ENCODE peak calls at places on chromosomes 1 and 21, in seven cellular contexts. One of them, this sample, is unnamed.

GRCh38 chr1:22900451-22900850 is 72.2 kb downstream of the LACTBL1 start:
- DNase-seq in neuronal stem cell: no peak
- DNase-seq in mesendoderm: no peak
- DNase-seq in trophoblast cell: no peak
- DNase-seq in H9: no peak
- DNase-seq in H1: no peak
- DNase-seq in IMR-90: no peak
- DNase-seq in this sample: no peak

GRCh38 chr1:118821801-118822200 is 166.3 kb downstream of the TBX15 start:
- DNase-seq in neuronal stem cell: no peak
- DNase-seq in mesendoderm: no peak
- DNase-seq in trophoblast cell: no peak
- DNase-seq in H9: no peak
- DNase-seq in H1: no peak
- DNase-seq in IMR-90: no peak
- DNase-seq in this sample: no peak

GRCh38 chr1:235952950-235953615 is 86.4 kb upstream of the LYST start:
- DNase-seq in neuronal stem cell: no peak
- DNase-seq in mesendoderm: no peak
- DNase-seq in trophoblast cell: no peak
- DNase-seq in H9: no peak
- DNase-seq in H1: no peak
- DNase-seq in IMR-90: no peak
- DNase-seq in this sample: peak; percentile 8

GRCh38 chr21:29827236-29827635 is 112.6 kb downstream of the GRIK1 start:
- DNase-seq in neuronal stem cell: no peak
- DNase-seq in mesendoderm: no peak
- DNase-seq in trophoblast cell: no peak
- DNase-seq in H9: no peak
- DNase-seq in H1: no peak
- DNase-seq in IMR-90: no peak
- DNase-seq in this sample: no peak

GRCh38 chr1:233326995-233327937 is at the start of gene MAP3K21:
- DNase-seq in neuronal stem cell: peak; percentile 59
- DNase-seq in mesendoderm: peak; percentile 97
- DNase-seq in trophoblast cell: peak; percentile 58
- DNase-seq in H9: peak; percentile 99
- DNase-seq in H1: peak; percentile 94
- DNase-seq in IMR-90: no peak
- DNase-seq in this sample: peak; percentile 13

GRCh38 chr1:176450526-176450925 is 12.4 kb upstream of the PAPPA2 start:
- DNase-seq in neuronal stem cell: no peak
- DNase-seq in mesendoderm: no peak
- DNase-seq in trophoblast cell: peak; percentile 96
- DNase-seq in H9: no peak
- DNase-seq in H1: no peak
- DNase-seq in IMR-90: no peak
- DNase-seq in this sample: peak; percentile 37

GRCh38 chr21:42218836-42219605 is at the start of gene ABCG1:
- DNase-seq in neuronal stem cell: peak; percentile 53
- DNase-seq in mesendoderm: peak; percentile 46
- DNase-seq in trophoblast cell: peak; percentile 74
- DNase-seq in H9: peak; percentile 68
- DNase-seq in H1: peak; percentile 84
- DNase-seq in IMR-90: peak; percentile 13
- DNase-seq in this sample: no peak

GRCh38 chr21:41815652-41816582 is 49.1 kb upstream of the RIPK4 start:
- DNase-seq in neuronal stem cell: no peak
- DNase-seq in mesendoderm: no peak
- DNase-seq in trophoblast cell: no peak
- DNase-seq in H9: no peak
- DNase-seq in H1: no peak
- DNase-seq in IMR-90: no peak
- DNase-seq in this sample: no peak

DNA sequence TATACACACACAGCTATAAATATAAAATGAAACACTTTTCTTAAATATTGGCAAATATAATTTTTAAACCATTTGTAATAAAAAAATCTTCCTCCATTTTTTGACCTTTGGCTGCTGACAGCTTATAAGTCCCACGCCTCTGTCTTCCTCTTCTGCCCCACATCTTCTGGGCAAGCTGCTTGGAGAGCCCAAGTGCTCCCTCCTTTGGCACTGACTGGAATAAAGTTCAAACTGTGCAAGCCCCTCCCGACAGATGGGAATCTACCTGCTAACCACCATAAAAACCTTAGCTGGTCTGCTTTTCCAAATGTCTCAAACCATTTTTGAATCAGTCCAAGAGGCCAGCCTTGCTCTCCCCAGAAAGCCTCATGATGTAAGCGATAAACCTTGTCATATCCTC is 99.7 kb downstream of the SNX7 start:
- DNase-seq in neuronal stem cell: no peak
- DNase-seq in mesendoderm: peak; percentile 65
- DNase-seq in trophoblast cell: no peak
- DNase-seq in H9: peak; percentile 40
- DNase-seq in H1: no peak
- DNase-seq in IMR-90: no peak
- DNase-seq in this sample: no peak
- H4K8ac ChIP-seq in neuronal stem cell: no peak overlapping the region
- H4K8ac ChIP-seq in mesendoderm: no peak overlapping the region
- H4K8ac ChIP-seq in trophoblast cell: no peak overlapping the region
- H4K8ac ChIP-seq in H9: no peak overlapping the region
- H4K8ac ChIP-seq in H1: no peak overlapping the region
- H4K8ac ChIP-seq in IMR-90: no peak overlapping the region
- H4K8ac ChIP-seq in this sample: no peak overlapping the region

GRCh38 chr1:166165661-166166399 is 971 bp downstream of the FAM78B start:
- DNase-seq in neuronal stem cell: peak; percentile 15
- DNase-seq in mesendoderm: peak; percentile 56
- DNase-seq in trophoblast cell: no peak
- DNase-seq in H9: peak; percentile 44
- DNase-seq in H1: peak; percentile 66
- DNase-seq in IMR-90: no peak
- DNase-seq in this sample: peak; percentile 1

GRCh38 chr1:166164995-166165660 is 1.7 kb downstream of the FAM78B start:
- DNase-seq in neuronal stem cell: peak; percentile 71
- DNase-seq in mesendoderm: peak; percentile 84
- DNase-seq in trophoblast cell: peak; percentile 15
- DNase-seq in H9: peak; percentile 78
- DNase-seq in H1: peak; percentile 83
- DNase-seq in IMR-90: peak; percentile 28
- DNase-seq in this sample: peak; percentile 50

GRCh38 chr1:166167395-166167922 is 658 bp upstream of the FAM78B start:
- DNase-seq in neuronal stem cell: no peak
- DNase-seq in mesendoderm: no peak
- DNase-seq in trophoblast cell: no peak
- DNase-seq in H9: no peak
- DNase-seq in H1: no peak
- DNase-seq in IMR-90: no peak
- DNase-seq in this sample: no peak

GRCh38 chr1:166166400-166166699 is 451 bp downstream of the FAM78B start:
- DNase-seq in neuronal stem cell: no peak
- DNase-seq in mesendoderm: no peak
- DNase-seq in trophoblast cell: no peak
- DNase-seq in H9: no peak
- DNase-seq in H1: peak; percentile 62
- DNase-seq in IMR-90: no peak
- DNase-seq in this sample: no peak

GRCh38 chr1:166166701-166167394 is at the start of gene FAM78B:
- DNase-seq in neuronal stem cell: peak; percentile 51
- DNase-seq in mesendoderm: peak; percentile 86
- DNase-seq in trophoblast cell: no peak
- DNase-seq in H9: peak; percentile 81
- DNase-seq in H1: peak; percentile 77
- DNase-seq in IMR-90: peak; percentile 7
- DNase-seq in this sample: peak; percentile 2
- H2BK5ac ChIP-seq in neuronal stem cell: no peak within 1 kb of the TSS
- H2BK5ac ChIP-seq in mesendoderm: no peak within 1 kb of the TSS
- H2BK5ac ChIP-seq in trophoblast cell: no peak within 1 kb of the TSS
- H2BK5ac ChIP-seq in H9: no peak within 1 kb of the TSS
- H2BK5ac ChIP-seq in H1: no peak within 1 kb of the TSS
- H2BK5ac ChIP-seq in IMR-90: no peak within 1 kb of the TSS
- H2BK5ac ChIP-seq in this sample: no peak within 1 kb of the TSS

GRCh38 chr1:46617833-46618232 is 1.2 kb upstream of the MOB3C start:
- DNase-seq in neuronal stem cell: no peak
- DNase-seq in mesendoderm: no peak
- DNase-seq in trophoblast cell: no peak
- DNase-seq in H9: no peak
- DNase-seq in H1: no peak
- DNase-seq in IMR-90: no peak
- DNase-seq in this sample: no peak

GRCh38 chr1:46615735-46616134 is 876 bp downstream of the MOB3C start:
- DNase-seq in neuronal stem cell: no peak
- DNase-seq in mesendoderm: no peak
- DNase-seq in trophoblast cell: no peak
- DNase-seq in H9: no peak
- DNase-seq in H1: no peak
- DNase-seq in IMR-90: no peak
- DNase-seq in this sample: peak; percentile 12

GRCh38 chr1:46616277-46617107 is at the start of gene MOB3C:
- DNase-seq in neuronal stem cell: peak; percentile 33
- DNase-seq in mesendoderm: peak; percentile 43
- DNase-seq in trophoblast cell: peak; percentile 27
- DNase-seq in H9: peak; percentile 66
- DNase-seq in H1: peak; percentile 72
- DNase-seq in IMR-90: peak; percentile 77
- DNase-seq in this sample: peak; percentile 87

GRCh38 chr1:46618746-46619415 is 2.3 kb upstream of the MOB3C start:
- DNase-seq in neuronal stem cell: no peak
- DNase-seq in mesendoderm: no peak
- DNase-seq in trophoblast cell: no peak
- DNase-seq in H9: no peak
- DNase-seq in H1: no peak
- DNase-seq in IMR-90: no peak
- DNase-seq in this sample: no peak

GRCh38 chr1:46617108-46617694 is 590 bp upstream of the MOB3C start:
- DNase-seq in neuronal stem cell: no peak
- DNase-seq in mesendoderm: no peak
- DNase-seq in trophoblast cell: no peak
- DNase-seq in H9: peak; percentile 47
- DNase-seq in H1: no peak
- DNase-seq in IMR-90: no peak
- DNase-seq in this sample: no peak
- H4K8ac ChIP-seq in neuronal stem cell: peak overlapping the region; percentile 4
- H4K8ac ChIP-seq in mesendoderm: no peak overlapping the region
- H4K8ac ChIP-seq in trophoblast cell: peak overlapping the region; percentile 50
- H4K8ac ChIP-seq in H9: no peak overlapping the region
- H4K8ac ChIP-seq in H1: no peak overlapping the region
- H4K8ac ChIP-seq in IMR-90: peak overlapping the region; percentile 85
- H4K8ac ChIP-seq in this sample: peak overlapping the region; percentile 8

GRCh38 chr1:237903961-237904360 is 13.2 kb upstream of the ZP4 start:
- DNase-seq in neuronal stem cell: no peak
- DNase-seq in mesendoderm: no peak
- DNase-seq in trophoblast cell: no peak
- DNase-seq in H9: no peak
- DNase-seq in H1: no peak
- DNase-seq in IMR-90: no peak
- DNase-seq in this sample: no peak

GRCh38 chr1:237895630-237896029 is 4.9 kb upstream of the ZP4 start:
- DNase-seq in neuronal stem cell: no peak
- DNase-seq in mesendoderm: no peak
- DNase-seq in trophoblast cell: no peak
- DNase-seq in H9: no peak
- DNase-seq in H1: no peak
- DNase-seq in IMR-90: no peak
- DNase-seq in this sample: no peak

DNA sequence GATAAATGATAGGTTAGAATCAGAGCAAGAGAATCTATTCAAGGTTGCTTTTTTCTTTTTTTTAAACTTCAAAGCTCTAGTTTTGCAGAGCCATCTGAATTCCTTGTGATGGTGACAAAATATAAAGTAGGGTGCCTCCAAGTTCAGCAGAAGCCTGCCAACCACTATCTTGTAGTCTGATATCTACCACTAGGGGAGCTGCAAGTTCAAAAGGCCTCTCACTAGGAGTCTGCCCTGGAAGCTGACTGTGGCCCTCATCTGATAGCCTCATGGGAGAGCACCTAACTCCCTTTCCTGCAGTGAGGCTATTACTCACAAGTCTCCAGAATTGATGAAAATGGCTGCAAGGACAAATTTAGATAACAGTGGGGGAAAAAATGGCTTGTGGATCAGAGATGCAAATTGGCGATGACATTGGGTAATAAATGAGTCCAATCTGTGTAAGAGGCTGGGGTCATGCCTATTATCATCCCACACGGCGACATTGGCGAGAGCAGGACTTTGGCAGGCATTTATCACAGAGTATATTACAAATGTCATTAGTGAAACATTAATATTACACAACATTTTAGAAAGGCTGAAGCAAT is 10.7 kb upstream of the ZP4 start:
- DNase-seq in neuronal stem cell: no peak
- DNase-seq in mesendoderm: peak; percentile 88
- DNase-seq in trophoblast cell: peak; percentile 27
- DNase-seq in H9: peak; percentile 55
- DNase-seq in H1: no peak
- DNase-seq in IMR-90: no peak
- DNase-seq in this sample: no peak
- H2BK5ac ChIP-seq in neuronal stem cell: no peak overlapping the region
- H2BK5ac ChIP-seq in mesendoderm: peak overlapping the region; percentile 43
- H2BK5ac ChIP-seq in trophoblast cell: no peak overlapping the region
- H2BK5ac ChIP-seq in H9: no peak overlapping the region
- H2BK5ac ChIP-seq in H1: no peak overlapping the region
- H2BK5ac ChIP-seq in IMR-90: no peak overlapping the region
- H2BK5ac ChIP-seq in this sample: no peak overlapping the region

DNA sequence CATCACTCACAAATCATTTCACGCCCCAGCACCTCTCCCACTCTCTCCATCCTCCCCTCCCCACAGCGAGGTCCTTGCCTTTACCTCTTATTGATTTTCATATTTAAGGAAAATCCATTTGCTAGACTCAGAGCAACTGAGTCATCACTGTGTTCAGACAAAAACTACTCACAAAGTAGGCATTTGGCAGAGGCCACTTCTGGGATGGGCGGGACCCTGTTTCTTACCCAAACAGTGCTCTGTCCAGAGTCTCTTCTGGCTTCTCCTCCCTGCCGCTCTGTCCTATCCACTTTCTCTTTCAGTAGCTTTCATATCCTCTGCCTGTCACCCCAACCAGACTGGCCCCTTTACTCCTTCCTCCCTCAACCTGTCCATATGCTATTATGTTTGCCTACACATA is 2.4 kb upstream of the NAV1 start:
- DNase-seq in neuronal stem cell: no peak
- DNase-seq in mesendoderm: no peak
- DNase-seq in trophoblast cell: peak; percentile 74
- DNase-seq in H9: no peak
- DNase-seq in H1: no peak
- DNase-seq in IMR-90: peak; percentile 92
- DNase-seq in this sample: peak; percentile 92
- H4K8ac ChIP-seq in neuronal stem cell: no peak overlapping the region
- H4K8ac ChIP-seq in mesendoderm: no peak overlapping the region
- H4K8ac ChIP-seq in trophoblast cell: no peak overlapping the region
- H4K8ac ChIP-seq in H9: no peak overlapping the region
- H4K8ac ChIP-seq in H1: no peak overlapping the region
- H4K8ac ChIP-seq in IMR-90: peak overlapping the region; percentile 78
- H4K8ac ChIP-seq in this sample: peak overlapping the region; percentile 32

GRCh38 chr1:86704456-86704971 is at the start of gene SH3GLB1:
- DNase-seq in neuronal stem cell: peak; percentile 86
- DNase-seq in mesendoderm: peak; percentile 92
- DNase-seq in trophoblast cell: peak; percentile 92
- DNase-seq in H9: peak; percentile 85
- DNase-seq in H1: peak; percentile 98
- DNase-seq in IMR-90: peak; percentile 82
- DNase-seq in this sample: peak; percentile 91
- H2BK5ac ChIP-seq in neuronal stem cell: peak within 1 kb of the TSS; percentile 96
- H2BK5ac ChIP-seq in mesendoderm: peak within 1 kb of the TSS; percentile 77
- H2BK5ac ChIP-seq in trophoblast cell: peak within 1 kb of the TSS; percentile 83
- H2BK5ac ChIP-seq in H9: peak within 1 kb of the TSS; percentile 36
- H2BK5ac ChIP-seq in H1: peak within 1 kb of the TSS; percentile 92
- H2BK5ac ChIP-seq in IMR-90: peak within 1 kb of the TSS; percentile 87
- H2BK5ac ChIP-seq in this sample: peak within 1 kb of the TSS; percentile 97

GRCh38 chr1:170288155-170288554 is 142.4 kb downstream of the NTMT2 start:
- DNase-seq in neuronal stem cell: no peak
- DNase-seq in mesendoderm: peak; percentile 33
- DNase-seq in trophoblast cell: no peak
- DNase-seq in H9: no peak
- DNase-seq in H1: no peak
- DNase-seq in IMR-90: no peak
- DNase-seq in this sample: no peak
- H4K8ac ChIP-seq in neuronal stem cell: no peak overlapping the region
- H4K8ac ChIP-seq in mesendoderm: no peak overlapping the region
- H4K8ac ChIP-seq in trophoblast cell: no peak overlapping the region
- H4K8ac ChIP-seq in H9: no peak overlapping the region
- H4K8ac ChIP-seq in H1: no peak overlapping the region
- H4K8ac ChIP-seq in IMR-90: no peak overlapping the region
- H4K8ac ChIP-seq in this sample: no peak overlapping the region